ENCODE peak calls at places on chromosomes 2 and 18, in five cellular contexts. L, F, W, U and A are unnamed samples.

GRCh38 chr18:12052866-12053265 is 40.8 kb upstream of the ANKRD62 start:
- DNase-seq in U (no peak), W (no peak), F (no peak), L (no peak), A (no peak)

GRCh38 chr2:42974697-42975357 is 182.4 kb upstream of the HAAO start:
- DNase-seq in U (peak), W (peak), F (peak), L (peak), A (no peak)

GRCh38 chr2:117603569-117603968 is 210.9 kb upstream of the DDX18 start:
- DNase-seq in F (no peak), L (no peak), U (no peak), W (no peak), A (no peak)

GRCh38 chr18:50607374-50607933 is 47.6 kb downstream of the MAPK4 start:
- DNase-seq in W (no peak), F (no peak), L (no peak), U (no peak), A (no peak)

GRCh38 chr2:219627105-219628100 is at the start of gene SLC4A3:
- DNase-seq in U (no peak), L (peak), W (no peak), F (no peak), A (no peak)

GRCh38 chr2:170568511-170568910 is 146.6 kb upstream of the SP5 start:
- DNase-seq in F (no peak), W (no peak), U (no peak), L (no peak), A (no peak)

GRCh38 chr2:142218471-142218870 is 87.7 kb upstream of the LRP1B start:
- DNase-seq in U (no peak), F (no peak), L (peak), W (no peak), A (no peak)

GRCh38 chr18:22525313-22525712 is 107.6 kb upstream of the CTAGE1 start:
- DNase-seq in W (no peak), F (no peak), U (no peak), L (no peak), A (no peak)

GRCh38 chr18:64201781-64202180 is 52.9 kb upstream of the LINC00305 start:
- DNase-seq in L (no peak), F (no peak), W (no peak), U (no peak), A (no peak)

GRCh38 chr18:70454705-70455322 is 166.0 kb downstream of the SOCS6 start:
- DNase-seq in W (peak), L (peak), F (no peak), U (no peak), A (no peak)

GRCh38 chr2:74191596-74192380 is 6.6 kb upstream of the MTHFD2 start:
- DNase-seq in F (no peak), L (no peak), W (no peak), U (no peak), A (no peak)

GRCh38 chr18:22983175-22983574 is 50.0 kb downstream of the RBBP8 start:
- DNase-seq in F (no peak), L (peak), W (no peak), U (no peak), A (no peak)

GRCh38 chr2:38016177-38016576 is 59.8 kb downstream of the CYP1B1 start:
- DNase-seq in U (no peak), L (no peak), W (no peak), F (no peak), A (no peak)

GRCh38 chr2:207869784-207870778 is 100.4 kb upstream of the FZD5 start:
- DNase-seq in U (no peak), F (no peak), W (no peak), L (peak), A (no peak)

GRCh38 chr2:62038980-62039771 is 133.7 kb downstream of the COMMD1 start:
- DNase-seq in U (no peak), L (peak), F (no peak), W (peak), A (no peak)

GRCh38 chr2:222945887-222946286 is 85.1 kb downstream of the ACSL3 start:
- DNase-seq in F (no peak), W (no peak), U (no peak), L (no peak), A (no peak)

GRCh38 chr2:10493636-10494281 is 45.6 kb upstream of the ODC1 start:
- DNase-seq in F (peak), W (peak), L (peak), U (peak), A (peak)

GRCh38 chr2:177886824-177887223 is 185.8 kb downstream of the PDE11A start:
- DNase-seq in F (no peak), L (no peak), U (no peak), W (no peak), A (no peak)

GRCh38 chr2:12488365-12488972 is 228.3 kb upstream of the TRIB2 start:
- DNase-seq in U (no peak), W (peak), L (no peak), F (no peak), A (no peak)

GRCh38 chr2:108579631-108580030 is 45.4 kb downstream of the LIMS1 start:
- DNase-seq in L (no peak), U (no peak), W (no peak), F (no peak), A (no peak)

GRCh38 chr2:144520718-144521487 is 984 bp upstream of the ZEB2 start:
- DNase-seq in L (peak), F (no peak), W (no peak), U (no peak), A (no peak)

GRCh38 chr18:21894619-21895367 is 154.2 kb downstream of the MIB1 start:
- DNase-seq in W (no peak), U (no peak), F (no peak), L (peak), A (no peak)

GRCh38 chr2:44118257-44118656 is 50.4 kb upstream of the PPM1B start:
- DNase-seq in W (no peak), L (peak), U (no peak), F (no peak), A (no peak)

GRCh38 chr18:73987247-73987980 is 160.2 kb downstream of the FBXO15 start:
- DNase-seq in F (no peak), U (no peak), L (peak), W (no peak), A (no peak)

GRCh38 chr2:157874997-157875719 is 972 bp downstream of the ACVR1 start:
- DNase-seq in U (no peak), F (no peak), L (peak), W (no peak), A (no peak)

GRCh38 chr18:79792988-79793355 is 4.8 kb upstream of the KCNG2 start:
- DNase-seq in U (no peak), W (no peak), L (no peak), F (no peak), A (no peak)

GRCh38 chr2:162473-163135 is 101.2 kb downstream of the SH3YL1 start:
- DNase-seq in F (no peak), L (no peak), U (no peak), W (no peak), A (no peak)

GRCh38 chr2:239630618-239631286 is 229.9 kb upstream of the HDAC4 start:
- DNase-seq in U (no peak), L (peak), W (no peak), F (no peak), A (no peak)

GRCh38 chr2:50948691-50949090 is 83.2 kb downstream of the NRXN1 start:
- DNase-seq in U (no peak), L (no peak), F (no peak), W (no peak), A (no peak)

GRCh38 chr2:234243871-234244565 is 193.5 kb downstream of the SPP2 start:
- DNase-seq in F (no peak), U (no peak), W (no peak), L (peak), A (no peak)

GRCh38 chr2:226799211-226799975 is at the start of gene IRS1:
- DNase-seq in L (peak), F (peak), W (peak), U (peak), A (no peak)

GRCh38 chr2:58435246-58435645 is 194.1 kb upstream of the FANCL start:
- DNase-seq in W (no peak), L (no peak), F (no peak), U (no peak), A (no peak)

GRCh38 chr2:145431181-145431951 is 911.4 kb upstream of the ZEB2 start:
- DNase-seq in W (no peak), F (no peak), U (no peak), L (no peak), A (no peak)

GRCh38 chr2:122519806-122520205 is 764.4 kb downstream of the TSN start:
- DNase-seq in F (no peak), U (no peak), L (no peak), W (no peak), A (no peak)

GRCh38 chr2:232489516-232490220 is 2.0 kb upstream of the ECEL1 start:
- DNase-seq in W (no peak), L (no peak), U (no peak), F (no peak), A (no peak)

GRCh38 chr18:63725682-63726480 is 23.1 kb downstream of the SERPINB11 start:
- DNase-seq in F (no peak), L (no peak), U (no peak), W (no peak), A (no peak)

GRCh38 chr18:28177828-28178635 is 1.1 kb upstream of the CDH2 start:
- DNase-seq in U (no peak), F (no peak), L (peak), W (no peak), A (no peak)

GRCh38 chr2:109128466-109129355 is at the start of gene SH3RF3:
- DNase-seq in F (no peak), L (peak), U (peak), W (peak), A (no peak)